ENCODE peak calls at places on chromosomes 12 and 14, in six cellular contexts. R is K562, S is HepG2, P is stomach, X is A549, L is H1. Q is an unnamed sample.
A peak's percentile ranks its signal among the peaks of the same experiment; 100 is the strongest.

GRCh38 chr14:50410921-50411320 is 14.2 kb upstream of the CDKL1 start:
- DNase-seq in R (no peak), S (no peak), P (no peak), X (no peak), L (no peak), Q (no peak)

GRCh38 chr12:11814362-11814761 is 164.9 kb downstream of the ETV6 start:
- DNase-seq in R (no peak), S (peak; percentile 43), P (no peak), X (no peak), L (no peak), Q (no peak)

GRCh38 chr12:43749016-43749415 is 9.6 kb downstream of the PUS7L start:
- DNase-seq in R (no peak), S (no peak), P (no peak), X (no peak), L (no peak), Q (no peak)

GRCh38 chr12:29216797-29217583 is 67.9 kb downstream of the FAR2 start:
- DNase-seq in R (no peak), S (no peak), P (no peak), X (no peak), L (no peak), Q (no peak)

GRCh38 chr14:88825078-88825458 is 617 bp downstream of the TTC8 start:
- DNase-seq in R (no peak), S (no peak), P (no peak), X (no peak), L (no peak), Q (no peak)

GRCh38 chr12:1812650-1813302 is 7.6 kb upstream of the LRTM2 start:
- DNase-seq in R (peak; percentile 43), S (peak; percentile 79), P (peak; percentile 39), X (no peak), L (no peak), Q (peak; percentile 49)

GRCh38 chr12:111775205-111776193 is 8.8 kb downstream of the ALDH2 start:
- DNase-seq in R (peak; percentile 77), S (peak; percentile 80), P (peak; percentile 91), X (peak; percentile 82), L (no peak), Q (peak; percentile 49)

GRCh38 chr14:92564361-92565039 is 50.9 kb downstream of the RIN3 start:
- DNase-seq in R (no peak), S (no peak), P (no peak), X (no peak), L (no peak), Q (no peak)

GRCh38 chr12:118326971-118327370 is 45.7 kb downstream of the TAOK3 start:
- DNase-seq in R (no peak), S (no peak), P (no peak), X (no peak), L (no peak), Q (no peak)

GRCh38 chr14:69149461-69150244 is 3.3 kb downstream of the DCAF5 start:
- DNase-seq in R (no peak), S (no peak), P (no peak), X (no peak), L (no peak), Q (no peak)

GRCh38 chr12:72368719-72369505 is 96.7 kb downstream of the TRHDE start:
- DNase-seq in R (no peak), S (peak; percentile 0), P (no peak), X (no peak), L (no peak), Q (no peak)

GRCh38 chr14:74913986-74914573 is 9.0 kb downstream of the RPS6KL1 start:
- DNase-seq in R (peak; percentile 47), S (peak; percentile 62), P (peak; percentile 65), X (peak; percentile 68), L (no peak), Q (peak; percentile 81)

GRCh38 chr12:122874081-122874480 is 21.8 kb downstream of the VPS37B start:
- DNase-seq in R (no peak), S (no peak), P (peak; percentile 25), X (no peak), L (no peak), Q (no peak)

GRCh38 chr12:111574797-111575443 is 24.2 kb downstream of the ATXN2 start:
- DNase-seq in R (no peak), S (no peak), P (no peak), X (no peak), L (peak; percentile 44), Q (no peak)

GRCh38 chr12:91892081-91892855 is 253.4 kb downstream of the BTG1 start:
- DNase-seq in R (no peak), S (no peak), P (no peak), X (no peak), L (no peak), Q (no peak)

GRCh38 chr12:96892104-96892503 is 15.0 kb upstream of the NEDD1 start:
- DNase-seq in R (no peak), S (no peak), P (no peak), X (no peak), L (no peak), Q (no peak)

GRCh38 chr12:132007041-132007440 is 57.3 kb downstream of the EP400 start:
- DNase-seq in R (no peak), S (no peak), P (no peak), X (no peak), L (no peak), Q (no peak)

GRCh38 chr12:116125981-116126566 is 151.4 kb downstream of the MED13L start:
- DNase-seq in R (peak; percentile 35), S (no peak), P (no peak), X (no peak), L (no peak), Q (no peak)

GRCh38 chr12:74111688-74112360 is 425.8 kb upstream of the ATXN7L3B start:
- DNase-seq in R (peak; percentile 7), S (peak; percentile 13), P (no peak), X (peak; percentile 51), L (peak; percentile 66), Q (no peak)

GRCh38 chr12:5292651-5293050 is 139.3 kb upstream of the NTF3 start:
- DNase-seq in R (no peak), S (no peak), P (no peak), X (no peak), L (no peak), Q (no peak)

GRCh38 chr14:103624860-103625259 is 4.2 kb upstream of the KLC1 start:
- DNase-seq in R (no peak), S (peak; percentile 46), P (peak; percentile 68), X (peak; percentile 81), L (no peak), Q (peak; percentile 52)

GRCh38 chr14:20494935-20495766 is 10.2 kb upstream of the RNASE10 start:
- DNase-seq in R (no peak), S (no peak), P (no peak), X (no peak), L (no peak), Q (no peak)

GRCh38 chr12:50187084-50187900 is 20.1 kb upstream of the CERS5 start:
- DNase-seq in R (no peak), S (no peak), P (no peak), X (no peak), L (no peak), Q (no peak)

GRCh38 chr12:83102499-83102898 is 415.8 kb downstream of the TMTC2 start:
- DNase-seq in R (peak; percentile 11), S (no peak), P (no peak), X (no peak), L (no peak), Q (no peak)

GRCh38 chr14:97707603-97708002 is 910.4 kb downstream of the VRK1 start:
- DNase-seq in R (no peak), S (no peak), P (no peak), X (no peak), L (no peak), Q (no peak)

GRCh38 chr12:46577063-46577776 is 204.6 kb upstream of the SLC38A2 start:
- DNase-seq in R (no peak), S (peak; percentile 89), P (no peak), X (peak; percentile 27), L (no peak), Q (no peak)

DNA sequence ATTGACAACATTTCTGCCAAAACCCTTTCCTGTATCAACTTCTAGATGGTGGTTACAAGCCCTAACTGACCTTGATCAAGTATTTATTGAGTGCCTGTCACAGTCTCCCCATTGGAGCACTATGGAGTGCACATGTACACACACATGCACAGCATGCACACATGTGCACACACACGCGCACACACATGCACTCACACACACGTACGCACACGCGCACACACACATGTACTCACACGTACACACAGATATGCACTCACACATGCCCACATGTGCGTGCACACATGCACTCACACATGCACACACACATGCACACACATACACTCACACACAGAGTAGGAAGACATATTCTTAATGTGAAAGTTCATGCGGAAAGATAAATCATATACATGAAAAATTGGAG is 43.7 kb downstream of the MYRFL start:
- DNase-seq in R (no peak), S (no peak), P (no peak), X (no peak), L (no peak), Q (no peak)
- TF ChIP-seq EP300 in R (no peak), S (no peak), P (no peak), X (no peak), L (no peak), Q (no peak)

GRCh38 chr14:68089146-68089715 is 269.7 kb downstream of the RAD51B start:
- DNase-seq in R (no peak), S (no peak), P (no peak), X (peak; percentile 88), L (no peak), Q (no peak)
- TF ChIP-seq EP300 in R (no peak), S (no peak), P (no peak), X (no peak), L (no peak), Q (no peak)

DNA sequence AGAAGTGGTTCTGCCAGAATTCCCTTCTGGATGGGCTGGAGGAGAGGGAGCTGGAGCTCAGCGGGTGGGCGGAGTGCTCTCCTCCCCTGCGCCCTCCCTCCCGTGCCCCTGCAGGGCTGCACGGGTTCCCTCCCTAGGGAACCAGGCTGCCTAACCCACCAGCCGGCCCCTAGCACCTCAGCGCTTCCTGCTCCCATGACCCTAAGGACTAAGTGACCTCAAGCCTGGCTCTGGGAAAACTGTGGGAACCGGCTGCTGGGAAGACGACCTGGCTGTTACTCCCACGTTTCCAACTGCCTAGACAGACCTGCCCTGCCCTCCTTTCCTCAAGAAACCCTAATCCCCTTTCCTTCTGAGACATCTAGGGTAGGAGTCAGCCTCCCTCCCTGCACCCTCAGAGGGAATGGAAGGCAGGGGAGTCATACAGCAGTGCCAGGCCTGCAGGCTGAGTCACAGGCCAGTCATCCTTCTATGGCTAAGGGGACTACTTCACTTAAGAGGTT is 31.5 kb downstream of the SLC6A12 start:
- DNase-seq in R (no peak), S (no peak), P (no peak), X (peak; percentile 25), L (no peak), Q (no peak)
- TF ChIP-seq EP300 in R (no peak), S (no peak), P (no peak), X (no peak), L (no peak), Q (no peak)

DNA sequence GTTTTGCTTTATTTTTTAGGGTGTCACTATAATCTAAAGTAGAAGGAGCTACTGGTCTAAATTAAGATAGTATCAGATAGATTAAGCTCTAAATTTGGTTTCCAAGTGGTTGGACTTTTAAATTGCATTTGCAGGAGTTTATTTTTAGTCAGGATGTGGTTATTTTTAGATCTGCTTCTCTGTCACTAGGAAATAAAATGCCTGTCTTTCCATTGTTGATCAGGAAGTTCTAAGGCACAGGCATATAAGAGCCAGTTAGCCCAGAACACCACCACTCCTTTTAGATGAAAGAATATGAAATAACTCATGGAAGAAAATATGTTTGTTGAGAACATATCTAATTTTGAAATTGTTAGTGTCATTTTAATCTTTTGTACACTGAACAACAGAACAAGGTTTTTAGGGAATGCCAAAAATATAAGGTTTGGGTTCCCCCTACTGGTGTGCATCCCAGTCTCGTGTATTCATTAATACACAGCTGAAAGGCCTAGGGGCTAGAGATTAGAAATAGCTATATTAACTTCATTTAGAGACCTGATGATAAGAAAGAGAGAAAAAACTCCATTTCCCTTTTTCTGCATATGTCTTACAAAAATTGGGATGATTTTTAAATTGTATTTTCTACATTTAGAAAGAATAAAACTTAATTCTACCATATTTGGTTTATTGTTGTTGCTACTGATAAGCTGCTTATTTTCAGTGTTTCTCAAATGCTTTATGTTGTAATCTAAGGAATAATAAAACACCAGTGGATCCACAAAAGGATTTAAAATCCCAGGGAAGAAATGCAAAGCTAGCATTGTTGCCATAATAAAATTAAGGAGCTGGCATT is 67.2 kb downstream of the RIC8B start:
- DNase-seq in R (peak; percentile 57), S (peak; percentile 30), P (no peak), X (peak; percentile 59), L (no peak), Q (peak; percentile 64)
- TF ChIP-seq EP300 in R (no peak), S (no peak), P (no peak), X (no peak), L (no peak), Q (no peak)